ENCODE peak calls at places on chromosomes 13 and 19, in six cellular contexts. One of them, this sample, is unnamed.

GRCh38 chr13:111467111-111467890 is 146.9 kb downstream of the TEX29 start:
- DNase-seq in Karpas-422: no peak
- DNase-seq in stomach: no peak
- DNase-seq in CD4-positive, alpha-beta T cell: no peak
- DNase-seq in AG04450: no peak
- DNase-seq in heart left ventricle: no peak
- DNase-seq in this sample: no peak

GRCh38 chr13:40984670-40985366 is 34.3 kb downstream of the ELF1 start:
- DNase-seq in Karpas-422: peak; percentile 80
- DNase-seq in stomach: no peak
- DNase-seq in CD4-positive, alpha-beta T cell: no peak
- DNase-seq in AG04450: no peak
- DNase-seq in heart left ventricle: no peak
- DNase-seq in this sample: no peak

GRCh38 chr13:86446311-86446710 is 647.1 kb upstream of the SLITRK6 start:
- DNase-seq in heart left ventricle: no peak
- DNase-seq in stomach: no peak
- DNase-seq in CD4-positive, alpha-beta T cell: no peak
- DNase-seq in AG04450: no peak
- DNase-seq in Karpas-422: no peak
- DNase-seq in this sample: no peak

GRCh38 chr19:52988506-52988905 is 25.2 kb upstream of the ERVV-1 start:
- DNase-seq in CD4-positive, alpha-beta T cell: no peak
- DNase-seq in heart left ventricle: no peak
- DNase-seq in AG04450: no peak
- DNase-seq in stomach: no peak
- DNase-seq in Karpas-422: no peak
- DNase-seq in this sample: no peak

GRCh38 chr19:49592486-49593232 is 1.7 kb downstream of the PRR12 start:
- DNase-seq in Karpas-422: peak; percentile 86
- DNase-seq in AG04450: no peak
- DNase-seq in stomach: no peak
- DNase-seq in heart left ventricle: no peak
- DNase-seq in CD4-positive, alpha-beta T cell: no peak
- DNase-seq in this sample: no peak

GRCh38 chr13:71865858-71866172 is 1.2 kb downstream of the DACH1 start:
- DNase-seq in CD4-positive, alpha-beta T cell: no peak
- DNase-seq in heart left ventricle: peak; percentile 12
- DNase-seq in stomach: no peak
- DNase-seq in AG04450: no peak
- DNase-seq in Karpas-422: no peak
- DNase-seq in this sample: no peak

GRCh38 chr13:63208811-63209210 is 1793.2 kb upstream of the PCDH20 start:
- DNase-seq in Karpas-422: no peak
- DNase-seq in stomach: no peak
- DNase-seq in AG04450: no peak
- DNase-seq in CD4-positive, alpha-beta T cell: no peak
- DNase-seq in heart left ventricle: no peak
- DNase-seq in this sample: no peak

GRCh38 chr13:84940801-84941200 is 858.4 kb downstream of the SLITRK6 start:
- DNase-seq in heart left ventricle: no peak
- DNase-seq in CD4-positive, alpha-beta T cell: no peak
- DNase-seq in stomach: no peak
- DNase-seq in Karpas-422: no peak
- DNase-seq in AG04450: no peak
- DNase-seq in this sample: no peak

GRCh38 chr19:11821474-11821873 is 7.4 kb downstream of the ZNF440 start:
- DNase-seq in CD4-positive, alpha-beta T cell: no peak
- DNase-seq in heart left ventricle: no peak
- DNase-seq in stomach: no peak
- DNase-seq in Karpas-422: no peak
- DNase-seq in AG04450: no peak
- DNase-seq in this sample: no peak

GRCh38 chr19:1577090-1577928 is 9.2 kb upstream of the MEX3D start:
- DNase-seq in Karpas-422: no peak
- DNase-seq in AG04450: no peak
- DNase-seq in CD4-positive, alpha-beta T cell: no peak
- DNase-seq in heart left ventricle: no peak
- DNase-seq in stomach: no peak
- DNase-seq in this sample: no peak

GRCh38 chr13:41973247-41973741 is 12.4 kb upstream of the VWA8 start:
- DNase-seq in Karpas-422: no peak
- DNase-seq in heart left ventricle: peak; percentile 10
- DNase-seq in AG04450: no peak
- DNase-seq in stomach: no peak
- DNase-seq in CD4-positive, alpha-beta T cell: no peak
- DNase-seq in this sample: no peak

GRCh38 chr19:31263317-31263716 is 85.9 kb downstream of the TSHZ3 start:
- DNase-seq in CD4-positive, alpha-beta T cell: no peak
- DNase-seq in heart left ventricle: no peak
- DNase-seq in Karpas-422: no peak
- DNase-seq in stomach: peak; percentile 1
- DNase-seq in AG04450: no peak
- DNase-seq in this sample: no peak

GRCh38 chr13:37490176-37490575 is 108.4 kb downstream of the POSTN start:
- DNase-seq in Karpas-422: no peak
- DNase-seq in stomach: no peak
- DNase-seq in heart left ventricle: no peak
- DNase-seq in AG04450: no peak
- DNase-seq in CD4-positive, alpha-beta T cell: no peak
- DNase-seq in this sample: no peak

GRCh38 chr13:24184855-24185254 is 24.3 kb downstream of the SPATA13 start:
- DNase-seq in Karpas-422: no peak
- DNase-seq in heart left ventricle: no peak
- DNase-seq in AG04450: no peak
- DNase-seq in stomach: no peak
- DNase-seq in CD4-positive, alpha-beta T cell: no peak
- DNase-seq in this sample: no peak

GRCh38 chr13:63139277-63139676 is 1723.6 kb upstream of the PCDH20 start:
- DNase-seq in AG04450: no peak
- DNase-seq in CD4-positive, alpha-beta T cell: no peak
- DNase-seq in heart left ventricle: no peak
- DNase-seq in Karpas-422: no peak
- DNase-seq in stomach: no peak
- DNase-seq in this sample: no peak

GRCh38 chr13:44052843-44053607 is 173.3 kb downstream of the LACC1 start:
- DNase-seq in stomach: no peak
- DNase-seq in CD4-positive, alpha-beta T cell: no peak
- DNase-seq in AG04450: no peak
- DNase-seq in Karpas-422: no peak
- DNase-seq in heart left ventricle: no peak
- DNase-seq in this sample: no peak

GRCh38 chr19:51994048-51994644 is 7.5 kb upstream of the ZNF350 start:
- DNase-seq in heart left ventricle: no peak
- DNase-seq in AG04450: no peak
- DNase-seq in CD4-positive, alpha-beta T cell: no peak
- DNase-seq in Karpas-422: no peak
- DNase-seq in stomach: no peak
- DNase-seq in this sample: no peak

GRCh38 chr19:3655402-3656072 is 28.9 kb upstream of the CACTIN start:
- DNase-seq in Karpas-422: peak; percentile 85
- DNase-seq in CD4-positive, alpha-beta T cell: no peak
- DNase-seq in heart left ventricle: no peak
- DNase-seq in AG04450: peak; percentile 87
- DNase-seq in stomach: peak; percentile 33
- DNase-seq in this sample: peak; percentile 19

GRCh38 chr13:35448465-35448864 is 28.0 kb downstream of the MAB21L1 start:
- DNase-seq in AG04450: no peak
- DNase-seq in CD4-positive, alpha-beta T cell: no peak
- DNase-seq in Karpas-422: no peak
- DNase-seq in stomach: no peak
- DNase-seq in heart left ventricle: no peak
- DNase-seq in this sample: no peak

GRCh38 chr13:34414616-34415015 is 527.5 kb upstream of the NBEA start:
- DNase-seq in stomach: no peak
- DNase-seq in AG04450: no peak
- DNase-seq in CD4-positive, alpha-beta T cell: no peak
- DNase-seq in heart left ventricle: no peak
- DNase-seq in Karpas-422: no peak
- DNase-seq in this sample: no peak

GRCh38 chr13:79775830-79776229 is 294.9 kb downstream of the NDFIP2 start:
- DNase-seq in CD4-positive, alpha-beta T cell: no peak
- DNase-seq in Karpas-422: peak; percentile 48
- DNase-seq in stomach: peak; percentile 29
- DNase-seq in AG04450: peak; percentile 47
- DNase-seq in heart left ventricle: peak; percentile 17
- DNase-seq in this sample: peak; percentile 48

GRCh38 chr19:10289167-10289835 is 451 bp upstream of the ICAM5 start:
- DNase-seq in AG04450: no peak
- DNase-seq in Karpas-422: peak; percentile 97
- DNase-seq in stomach: peak; percentile 37
- DNase-seq in heart left ventricle: peak; percentile 11
- DNase-seq in CD4-positive, alpha-beta T cell: no peak
- DNase-seq in this sample: peak; percentile 10

GRCh38 chr19:35360880-35361420 is 2.7 kb downstream of the FFAR3 start:
- DNase-seq in AG04450: no peak
- DNase-seq in stomach: no peak
- DNase-seq in heart left ventricle: no peak
- DNase-seq in CD4-positive, alpha-beta T cell: no peak
- DNase-seq in Karpas-422: peak; percentile 27
- DNase-seq in this sample: no peak

DNA sequence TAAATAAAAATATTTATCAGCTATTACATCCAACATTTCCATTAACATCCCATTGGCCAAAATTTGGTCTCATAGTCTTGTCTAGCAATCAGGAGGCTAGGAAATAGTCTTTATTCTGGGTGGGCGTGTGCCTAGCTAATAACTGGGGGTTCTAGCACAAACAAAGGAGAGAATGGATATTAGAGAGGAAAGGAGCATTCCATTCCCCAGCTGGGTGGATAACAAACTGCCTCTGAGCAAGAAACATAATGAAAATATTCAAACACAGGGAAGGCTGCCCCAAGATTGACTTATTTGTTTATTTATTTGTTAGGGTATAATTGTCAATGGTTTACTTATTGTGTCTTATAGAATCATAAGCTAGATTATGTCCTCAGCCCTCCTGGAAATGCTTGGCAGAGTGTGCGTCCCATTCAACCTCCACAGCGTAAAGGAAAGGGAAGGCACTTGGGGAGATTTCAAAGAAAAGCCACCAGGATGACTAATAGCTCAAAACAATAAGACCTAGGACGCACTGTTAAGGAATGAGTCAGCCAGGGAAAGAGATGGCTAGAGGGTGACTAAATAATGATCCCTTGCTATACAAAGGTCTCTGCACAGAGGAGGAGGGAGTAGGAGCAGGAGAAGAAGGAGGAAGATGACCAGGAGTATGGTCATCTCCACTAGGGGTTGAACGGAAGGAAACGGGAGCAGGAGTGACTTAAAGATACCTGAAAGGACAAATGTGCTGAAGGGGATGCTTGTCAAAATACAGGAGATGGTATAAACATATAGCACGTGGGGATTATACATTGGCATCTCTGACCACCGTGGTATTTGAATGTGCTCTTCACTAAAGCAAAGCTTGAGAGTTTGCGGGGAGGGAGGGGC is 23.5 kb upstream of the USP12 start:
- DNase-seq in Karpas-422: no peak
- DNase-seq in stomach: no peak
- DNase-seq in heart left ventricle: no peak
- DNase-seq in AG04450: no peak
- DNase-seq in CD4-positive, alpha-beta T cell: no peak
- DNase-seq in this sample: no peak
- H3K27ac ChIP-seq in Karpas-422: no peak overlapping the region
- H3K27ac ChIP-seq in stomach: peak overlapping the region; percentile 46
- H3K27ac ChIP-seq in heart left ventricle: no peak overlapping the region
- H3K27ac ChIP-seq in AG04450: peak overlapping the region; percentile 52
- H3K27ac ChIP-seq in CD4-positive, alpha-beta T cell: no peak overlapping the region
- H3K27ac ChIP-seq in this sample: no peak overlapping the region

GRCh38 chr13:98371624-98372023 is 194.6 kb upstream of the RNF113B start:
- DNase-seq in CD4-positive, alpha-beta T cell: no peak
- DNase-seq in AG04450: no peak
- DNase-seq in stomach: no peak
- DNase-seq in Karpas-422: no peak
- DNase-seq in heart left ventricle: no peak
- DNase-seq in this sample: no peak
- H3K27ac ChIP-seq in CD4-positive, alpha-beta T cell: no peak overlapping the region
- H3K27ac ChIP-seq in AG04450: peak overlapping the region; percentile 86
- H3K27ac ChIP-seq in stomach: peak overlapping the region; percentile 49
- H3K27ac ChIP-seq in Karpas-422: no peak overlapping the region
- H3K27ac ChIP-seq in heart left ventricle: no peak overlapping the region
- H3K27ac ChIP-seq in this sample: no peak overlapping the region

DNA sequence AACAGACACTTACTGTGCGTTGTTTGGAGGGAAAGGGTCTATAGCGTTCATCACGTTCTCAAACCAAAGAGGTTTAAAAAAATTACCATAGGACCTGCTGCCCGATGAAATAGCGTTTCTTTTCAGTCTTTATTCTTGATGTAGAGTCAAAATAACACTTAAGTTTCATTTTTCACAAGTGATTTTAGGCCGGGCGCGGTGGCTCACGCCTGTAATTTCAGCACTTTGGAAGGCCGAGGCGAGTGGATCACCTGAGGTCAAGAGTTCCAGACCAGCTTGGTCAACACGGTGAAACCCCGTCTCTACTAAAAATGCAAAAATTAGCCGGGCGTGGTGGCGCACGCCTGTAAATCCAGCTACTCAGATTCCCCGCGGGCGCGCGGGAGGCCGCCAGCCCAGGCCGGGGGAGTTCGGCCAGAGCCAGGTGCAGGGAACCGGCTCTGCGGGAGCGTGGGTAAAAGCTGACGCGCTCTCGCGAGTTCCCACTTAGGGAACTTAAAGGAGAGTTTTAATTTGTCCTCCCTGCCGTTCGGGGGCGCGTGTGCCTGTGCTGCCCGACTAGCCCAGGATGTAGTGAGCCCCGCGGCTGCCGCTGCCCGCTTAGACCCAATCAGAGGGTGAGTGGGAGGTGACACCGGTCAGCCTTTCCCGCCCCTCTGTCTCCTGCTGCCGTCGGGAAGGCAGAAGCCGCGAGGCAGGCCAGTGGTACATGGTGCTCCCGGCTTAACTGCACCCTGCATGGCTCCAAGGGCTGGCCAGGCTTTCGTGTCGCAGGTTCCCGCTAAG is 35.8 kb upstream of the NEK3 start:
- DNase-seq in heart left ventricle: peak; percentile 85
- DNase-seq in AG04450: peak; percentile 26
- DNase-seq in stomach: peak; percentile 79
- DNase-seq in Karpas-422: no peak
- DNase-seq in CD4-positive, alpha-beta T cell: peak; percentile 56
- DNase-seq in this sample: peak; percentile 35
- H3K27ac ChIP-seq in heart left ventricle: peak overlapping the region; percentile 90
- H3K27ac ChIP-seq in AG04450: no peak overlapping the region
- H3K27ac ChIP-seq in stomach: peak overlapping the region; percentile 84
- H3K27ac ChIP-seq in Karpas-422: no peak overlapping the region
- H3K27ac ChIP-seq in CD4-positive, alpha-beta T cell: peak overlapping the region; percentile 48
- H3K27ac ChIP-seq in this sample: peak overlapping the region; percentile 26

DNA sequence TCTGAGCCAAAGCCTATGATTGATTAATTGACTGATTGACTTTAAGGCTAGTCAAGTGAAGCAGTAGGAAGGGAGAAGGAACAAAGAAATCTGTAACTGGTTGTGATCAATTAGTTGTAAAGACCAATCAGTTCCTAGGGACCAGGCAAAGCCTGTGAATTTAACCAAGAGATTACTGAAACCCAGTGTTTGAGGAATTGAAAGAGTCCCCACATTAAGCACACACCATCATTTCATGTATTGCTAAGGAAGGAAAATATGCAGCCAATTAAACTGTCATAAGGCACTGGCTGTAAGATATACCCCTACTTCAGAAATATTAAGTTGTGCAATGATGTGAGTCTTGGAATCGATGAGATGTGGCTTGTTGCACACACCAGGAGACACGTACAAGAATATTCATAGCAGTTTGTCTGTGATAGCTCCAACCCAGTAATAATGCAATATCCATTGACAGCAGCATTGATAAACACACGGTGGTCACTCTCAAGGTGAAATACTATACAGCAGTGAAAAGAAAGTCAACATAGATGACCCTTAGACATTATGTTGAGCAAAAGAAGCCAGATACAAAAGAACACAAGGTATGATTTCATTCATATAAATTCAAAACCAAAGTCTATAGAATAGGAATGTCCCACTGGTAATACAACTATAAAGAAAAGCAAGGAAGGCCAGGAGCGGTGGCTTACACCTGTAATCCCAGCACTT is 9.0 kb downstream of the C19orf47 start:
- DNase-seq in AG04450: no peak
- DNase-seq in heart left ventricle: no peak
- DNase-seq in CD4-positive, alpha-beta T cell: no peak
- DNase-seq in Karpas-422: no peak
- DNase-seq in stomach: no peak
- DNase-seq in this sample: no peak
- H3K27ac ChIP-seq in AG04450: no peak overlapping the region
- H3K27ac ChIP-seq in heart left ventricle: no peak overlapping the region
- H3K27ac ChIP-seq in CD4-positive, alpha-beta T cell: no peak overlapping the region
- H3K27ac ChIP-seq in Karpas-422: no peak overlapping the region
- H3K27ac ChIP-seq in stomach: no peak overlapping the region
- H3K27ac ChIP-seq in this sample: no peak overlapping the region

This sample was measured in caudate nucleus.